ENCODE peak calls at places on chromosomes 7 and 10, in nine cellular contexts. One of them, this sample, is unnamed.

GRCh38 chr7:36214608-36215016 is 61.6 kb downstream of the EEPD1 start:
- DNase-seq in right cardiac atrium: no peak
- DNase-seq in dorsolateral prefrontal cortex: no peak
- DNase-seq in NCI-H1694 treated with DMSO at 0.1 percent for 48 hours: no peak
- DNase-seq in IMR-90: peak
- DNase-seq in activated CD8-positive, alpha-beta T cell treated with anti-CD3 and anti-CD28 coated beads, Interleukin-2, amount 10 ng/mL, durations not matched to agents 7 days and 5 days: no peak
- DNase-seq in effector memory CD8-positive, alpha-beta T cell: no peak
- DNase-seq in activated CD4-positive, alpha-beta T cell treated with anti-CD3 and anti-CD28 coated beads, Interleukin-2, amount 50 U/mL, for 24 hours: no peak
- DNase-seq in GM23338: no peak
- DNase-seq in this sample: no peak

GRCh38 chr10:92068900-92069299 is 145.3 kb downstream of the BTAF1 start:
- DNase-seq in right cardiac atrium: no peak
- DNase-seq in dorsolateral prefrontal cortex: no peak
- DNase-seq in NCI-H1694 treated with DMSO at 0.1 percent for 48 hours: no peak
- DNase-seq in IMR-90: peak
- DNase-seq in activated CD8-positive, alpha-beta T cell treated with anti-CD3 and anti-CD28 coated beads, Interleukin-2, amount 10 ng/mL, durations not matched to agents 7 days and 5 days: no peak
- DNase-seq in effector memory CD8-positive, alpha-beta T cell: no peak
- DNase-seq in activated CD4-positive, alpha-beta T cell treated with anti-CD3 and anti-CD28 coated beads, Interleukin-2, amount 50 U/mL, for 24 hours: no peak
- DNase-seq in GM23338: no peak
- DNase-seq in this sample: no peak

GRCh38 chr10:120996456-120997053 is 145.4 kb downstream of the WDR11 start:
- DNase-seq in right cardiac atrium: no peak
- DNase-seq in dorsolateral prefrontal cortex: no peak
- DNase-seq in NCI-H1694 treated with DMSO at 0.1 percent for 48 hours: no peak
- DNase-seq in IMR-90: no peak
- DNase-seq in activated CD8-positive, alpha-beta T cell treated with anti-CD3 and anti-CD28 coated beads, Interleukin-2, amount 10 ng/mL, durations not matched to agents 7 days and 5 days: peak
- DNase-seq in effector memory CD8-positive, alpha-beta T cell: no peak
- DNase-seq in activated CD4-positive, alpha-beta T cell treated with anti-CD3 and anti-CD28 coated beads, Interleukin-2, amount 50 U/mL, for 24 hours: no peak
- DNase-seq in GM23338: no peak
- DNase-seq in this sample: no peak

GRCh38 chr10:22737587-22737986 is 23.2 kb upstream of the PIP4K2A start:
- DNase-seq in right cardiac atrium: peak
- DNase-seq in dorsolateral prefrontal cortex: no peak
- DNase-seq in NCI-H1694 treated with DMSO at 0.1 percent for 48 hours: no peak
- DNase-seq in IMR-90: peak
- DNase-seq in activated CD8-positive, alpha-beta T cell treated with anti-CD3 and anti-CD28 coated beads, Interleukin-2, amount 10 ng/mL, durations not matched to agents 7 days and 5 days: no peak
- DNase-seq in effector memory CD8-positive, alpha-beta T cell: no peak
- DNase-seq in activated CD4-positive, alpha-beta T cell treated with anti-CD3 and anti-CD28 coated beads, Interleukin-2, amount 50 U/mL, for 24 hours: no peak
- DNase-seq in GM23338: no peak
- DNase-seq in this sample: no peak

GRCh38 chr7:37448057-37448636 is 517 bp downstream of the ELMO1 start:
- DNase-seq in right cardiac atrium: no peak
- DNase-seq in dorsolateral prefrontal cortex: no peak
- DNase-seq in NCI-H1694 treated with DMSO at 0.1 percent for 48 hours: no peak
- DNase-seq in IMR-90: no peak
- DNase-seq in activated CD8-positive, alpha-beta T cell treated with anti-CD3 and anti-CD28 coated beads, Interleukin-2, amount 10 ng/mL, durations not matched to agents 7 days and 5 days: no peak
- DNase-seq in effector memory CD8-positive, alpha-beta T cell: no peak
- DNase-seq in activated CD4-positive, alpha-beta T cell treated with anti-CD3 and anti-CD28 coated beads, Interleukin-2, amount 50 U/mL, for 24 hours: no peak
- DNase-seq in GM23338: peak
- DNase-seq in this sample: peak

GRCh38 chr10:5888352-5888751 is 1.3 kb downstream of the ANKRD16 start:
- DNase-seq in right cardiac atrium: no peak
- DNase-seq in dorsolateral prefrontal cortex: no peak
- DNase-seq in NCI-H1694 treated with DMSO at 0.1 percent for 48 hours: no peak
- DNase-seq in IMR-90: peak
- DNase-seq in activated CD8-positive, alpha-beta T cell treated with anti-CD3 and anti-CD28 coated beads, Interleukin-2, amount 10 ng/mL, durations not matched to agents 7 days and 5 days: no peak
- DNase-seq in effector memory CD8-positive, alpha-beta T cell: no peak
- DNase-seq in activated CD4-positive, alpha-beta T cell treated with anti-CD3 and anti-CD28 coated beads, Interleukin-2, amount 50 U/mL, for 24 hours: no peak
- DNase-seq in GM23338: no peak
- DNase-seq in this sample: no peak

GRCh38 chr7:105982388-105982787 is 19.3 kb downstream of the CDHR3 start:
- DNase-seq in right cardiac atrium: no peak
- DNase-seq in dorsolateral prefrontal cortex: no peak
- DNase-seq in NCI-H1694 treated with DMSO at 0.1 percent for 48 hours: no peak
- DNase-seq in IMR-90: no peak
- DNase-seq in activated CD8-positive, alpha-beta T cell treated with anti-CD3 and anti-CD28 coated beads, Interleukin-2, amount 10 ng/mL, durations not matched to agents 7 days and 5 days: no peak
- DNase-seq in effector memory CD8-positive, alpha-beta T cell: no peak
- DNase-seq in activated CD4-positive, alpha-beta T cell treated with anti-CD3 and anti-CD28 coated beads, Interleukin-2, amount 50 U/mL, for 24 hours: no peak
- DNase-seq in GM23338: peak
- DNase-seq in this sample: no peak

GRCh38 chr7:4001742-4002141 is 680.4 kb upstream of the FOXK1 start:
- DNase-seq in right cardiac atrium: no peak
- DNase-seq in dorsolateral prefrontal cortex: no peak
- DNase-seq in NCI-H1694 treated with DMSO at 0.1 percent for 48 hours: no peak
- DNase-seq in IMR-90: no peak
- DNase-seq in activated CD8-positive, alpha-beta T cell treated with anti-CD3 and anti-CD28 coated beads, Interleukin-2, amount 10 ng/mL, durations not matched to agents 7 days and 5 days: no peak
- DNase-seq in effector memory CD8-positive, alpha-beta T cell: no peak
- DNase-seq in activated CD4-positive, alpha-beta T cell treated with anti-CD3 and anti-CD28 coated beads, Interleukin-2, amount 50 U/mL, for 24 hours: no peak
- DNase-seq in GM23338: no peak
- DNase-seq in this sample: no peak

GRCh38 chr10:71342850-71343773 is 24.1 kb downstream of the SLC29A3 start:
- DNase-seq in right cardiac atrium: no peak
- DNase-seq in dorsolateral prefrontal cortex: no peak
- DNase-seq in NCI-H1694 treated with DMSO at 0.1 percent for 48 hours: no peak
- DNase-seq in IMR-90: peak
- DNase-seq in activated CD8-positive, alpha-beta T cell treated with anti-CD3 and anti-CD28 coated beads, Interleukin-2, amount 10 ng/mL, durations not matched to agents 7 days and 5 days: no peak
- DNase-seq in effector memory CD8-positive, alpha-beta T cell: no peak
- DNase-seq in activated CD4-positive, alpha-beta T cell treated with anti-CD3 and anti-CD28 coated beads, Interleukin-2, amount 50 U/mL, for 24 hours: no peak
- DNase-seq in GM23338: no peak
- DNase-seq in this sample: no peak

GRCh38 chr10:63064706-63065105 is 68.4 kb upstream of the NRBF2 start:
- DNase-seq in right cardiac atrium: no peak
- DNase-seq in dorsolateral prefrontal cortex: no peak
- DNase-seq in NCI-H1694 treated with DMSO at 0.1 percent for 48 hours: no peak
- DNase-seq in IMR-90: no peak
- DNase-seq in activated CD8-positive, alpha-beta T cell treated with anti-CD3 and anti-CD28 coated beads, Interleukin-2, amount 10 ng/mL, durations not matched to agents 7 days and 5 days: no peak
- DNase-seq in effector memory CD8-positive, alpha-beta T cell: no peak
- DNase-seq in activated CD4-positive, alpha-beta T cell treated with anti-CD3 and anti-CD28 coated beads, Interleukin-2, amount 50 U/mL, for 24 hours: no peak
- DNase-seq in GM23338: no peak
- DNase-seq in this sample: no peak

GRCh38 chr10:68992721-68993440 is 4.3 kb downstream of the KIFBP start:
- DNase-seq in right cardiac atrium: peak
- DNase-seq in dorsolateral prefrontal cortex: no peak
- DNase-seq in NCI-H1694 treated with DMSO at 0.1 percent for 48 hours: no peak
- DNase-seq in IMR-90: peak
- DNase-seq in activated CD8-positive, alpha-beta T cell treated with anti-CD3 and anti-CD28 coated beads, Interleukin-2, amount 10 ng/mL, durations not matched to agents 7 days and 5 days: no peak
- DNase-seq in effector memory CD8-positive, alpha-beta T cell: no peak
- DNase-seq in activated CD4-positive, alpha-beta T cell treated with anti-CD3 and anti-CD28 coated beads, Interleukin-2, amount 50 U/mL, for 24 hours: no peak
- DNase-seq in GM23338: no peak
- DNase-seq in this sample: no peak

GRCh38 chr7:155529845-155530244 is 16.5 kb downstream of the CNPY1 start:
- DNase-seq in right cardiac atrium: no peak
- DNase-seq in dorsolateral prefrontal cortex: no peak
- DNase-seq in NCI-H1694 treated with DMSO at 0.1 percent for 48 hours: no peak
- DNase-seq in IMR-90: no peak
- DNase-seq in activated CD8-positive, alpha-beta T cell treated with anti-CD3 and anti-CD28 coated beads, Interleukin-2, amount 10 ng/mL, durations not matched to agents 7 days and 5 days: no peak
- DNase-seq in effector memory CD8-positive, alpha-beta T cell: no peak
- DNase-seq in activated CD4-positive, alpha-beta T cell treated with anti-CD3 and anti-CD28 coated beads, Interleukin-2, amount 50 U/mL, for 24 hours: no peak
- DNase-seq in GM23338: no peak
- DNase-seq in this sample: no peak

GRCh38 chr7:90955641-90956207 is 308.5 kb upstream of the FZD1 start:
- DNase-seq in right cardiac atrium: no peak
- DNase-seq in dorsolateral prefrontal cortex: no peak
- DNase-seq in NCI-H1694 treated with DMSO at 0.1 percent for 48 hours: peak
- DNase-seq in IMR-90: no peak
- DNase-seq in activated CD8-positive, alpha-beta T cell treated with anti-CD3 and anti-CD28 coated beads, Interleukin-2, amount 10 ng/mL, durations not matched to agents 7 days and 5 days: no peak
- DNase-seq in effector memory CD8-positive, alpha-beta T cell: no peak
- DNase-seq in activated CD4-positive, alpha-beta T cell treated with anti-CD3 and anti-CD28 coated beads, Interleukin-2, amount 50 U/mL, for 24 hours: no peak
- DNase-seq in GM23338: peak
- DNase-seq in this sample: no peak

GRCh38 chr10:63268139-63268797 is 135.1 kb downstream of the NRBF2 start:
- DNase-seq in right cardiac atrium: no peak
- DNase-seq in dorsolateral prefrontal cortex: no peak
- DNase-seq in NCI-H1694 treated with DMSO at 0.1 percent for 48 hours: no peak
- DNase-seq in IMR-90: peak
- DNase-seq in activated CD8-positive, alpha-beta T cell treated with anti-CD3 and anti-CD28 coated beads, Interleukin-2, amount 10 ng/mL, durations not matched to agents 7 days and 5 days: no peak
- DNase-seq in effector memory CD8-positive, alpha-beta T cell: no peak
- DNase-seq in activated CD4-positive, alpha-beta T cell treated with anti-CD3 and anti-CD28 coated beads, Interleukin-2, amount 50 U/mL, for 24 hours: no peak
- DNase-seq in GM23338: peak
- DNase-seq in this sample: no peak

GRCh38 chr10:5975641-5976473 is 1.5 kb downstream of the IL15RA start:
- DNase-seq in right cardiac atrium: peak
- DNase-seq in dorsolateral prefrontal cortex: no peak
- DNase-seq in NCI-H1694 treated with DMSO at 0.1 percent for 48 hours: no peak
- DNase-seq in IMR-90: peak
- DNase-seq in activated CD8-positive, alpha-beta T cell treated with anti-CD3 and anti-CD28 coated beads, Interleukin-2, amount 10 ng/mL, durations not matched to agents 7 days and 5 days: peak
- DNase-seq in effector memory CD8-positive, alpha-beta T cell: peak
- DNase-seq in activated CD4-positive, alpha-beta T cell treated with anti-CD3 and anti-CD28 coated beads, Interleukin-2, amount 50 U/mL, for 24 hours: peak
- DNase-seq in GM23338: no peak
- DNase-seq in this sample: no peak

GRCh38 chr7:74006451-74007259 is 21.3 kb upstream of the ELN start:
- DNase-seq in right cardiac atrium: peak
- DNase-seq in dorsolateral prefrontal cortex: no peak
- DNase-seq in NCI-H1694 treated with DMSO at 0.1 percent for 48 hours: peak
- DNase-seq in IMR-90: no peak
- DNase-seq in activated CD8-positive, alpha-beta T cell treated with anti-CD3 and anti-CD28 coated beads, Interleukin-2, amount 10 ng/mL, durations not matched to agents 7 days and 5 days: no peak
- DNase-seq in effector memory CD8-positive, alpha-beta T cell: no peak
- DNase-seq in activated CD4-positive, alpha-beta T cell treated with anti-CD3 and anti-CD28 coated beads, Interleukin-2, amount 50 U/mL, for 24 hours: no peak
- DNase-seq in GM23338: no peak
- DNase-seq in this sample: no peak

GRCh38 chr10:103870503-103870902 is 15.1 kb upstream of the SH3PXD2A start:
- DNase-seq in right cardiac atrium: no peak
- DNase-seq in dorsolateral prefrontal cortex: no peak
- DNase-seq in NCI-H1694 treated with DMSO at 0.1 percent for 48 hours: no peak
- DNase-seq in IMR-90: peak
- DNase-seq in activated CD8-positive, alpha-beta T cell treated with anti-CD3 and anti-CD28 coated beads, Interleukin-2, amount 10 ng/mL, durations not matched to agents 7 days and 5 days: no peak
- DNase-seq in effector memory CD8-positive, alpha-beta T cell: no peak
- DNase-seq in activated CD4-positive, alpha-beta T cell treated with anti-CD3 and anti-CD28 coated beads, Interleukin-2, amount 50 U/mL, for 24 hours: no peak
- DNase-seq in GM23338: peak
- DNase-seq in this sample: no peak

GRCh38 chr10:110392860-110393732 is 88.4 kb upstream of the SMNDC1 start:
- DNase-seq in right cardiac atrium: peak
- DNase-seq in dorsolateral prefrontal cortex: no peak
- DNase-seq in NCI-H1694 treated with DMSO at 0.1 percent for 48 hours: no peak
- DNase-seq in IMR-90: peak
- DNase-seq in activated CD8-positive, alpha-beta T cell treated with anti-CD3 and anti-CD28 coated beads, Interleukin-2, amount 10 ng/mL, durations not matched to agents 7 days and 5 days: no peak
- DNase-seq in effector memory CD8-positive, alpha-beta T cell: no peak
- DNase-seq in activated CD4-positive, alpha-beta T cell treated with anti-CD3 and anti-CD28 coated beads, Interleukin-2, amount 50 U/mL, for 24 hours: no peak
- DNase-seq in GM23338: peak
- DNase-seq in this sample: no peak

GRCh38 chr7:128084896-128085608 is 53.8 kb upstream of the LRRC4 start:
- DNase-seq in right cardiac atrium: peak
- DNase-seq in dorsolateral prefrontal cortex: no peak
- DNase-seq in NCI-H1694 treated with DMSO at 0.1 percent for 48 hours: no peak
- DNase-seq in IMR-90: peak
- DNase-seq in activated CD8-positive, alpha-beta T cell treated with anti-CD3 and anti-CD28 coated beads, Interleukin-2, amount 10 ng/mL, durations not matched to agents 7 days and 5 days: no peak
- DNase-seq in effector memory CD8-positive, alpha-beta T cell: no peak
- DNase-seq in activated CD4-positive, alpha-beta T cell treated with anti-CD3 and anti-CD28 coated beads, Interleukin-2, amount 50 U/mL, for 24 hours: no peak
- DNase-seq in GM23338: no peak
- DNase-seq in this sample: no peak

GRCh38 chr7:133853706-133854276 is 273.3 kb upstream of the LRGUK start:
- DNase-seq in right cardiac atrium: no peak
- DNase-seq in dorsolateral prefrontal cortex: peak
- DNase-seq in NCI-H1694 treated with DMSO at 0.1 percent for 48 hours: peak
- DNase-seq in IMR-90: peak
- DNase-seq in activated CD8-positive, alpha-beta T cell treated with anti-CD3 and anti-CD28 coated beads, Interleukin-2, amount 10 ng/mL, durations not matched to agents 7 days and 5 days: peak
- DNase-seq in effector memory CD8-positive, alpha-beta T cell: peak
- DNase-seq in activated CD4-positive, alpha-beta T cell treated with anti-CD3 and anti-CD28 coated beads, Interleukin-2, amount 50 U/mL, for 24 hours: no peak
- DNase-seq in GM23338: peak
- DNase-seq in this sample: no peak

GRCh38 chr7:95059842-95060313 is 152.5 kb downstream of the PPP1R9A start:
- DNase-seq in right cardiac atrium: no peak
- DNase-seq in dorsolateral prefrontal cortex: no peak
- DNase-seq in NCI-H1694 treated with DMSO at 0.1 percent for 48 hours: no peak
- DNase-seq in IMR-90: no peak
- DNase-seq in activated CD8-positive, alpha-beta T cell treated with anti-CD3 and anti-CD28 coated beads, Interleukin-2, amount 10 ng/mL, durations not matched to agents 7 days and 5 days: no peak
- DNase-seq in effector memory CD8-positive, alpha-beta T cell: no peak
- DNase-seq in activated CD4-positive, alpha-beta T cell treated with anti-CD3 and anti-CD28 coated beads, Interleukin-2, amount 50 U/mL, for 24 hours: no peak
- DNase-seq in GM23338: no peak
- DNase-seq in this sample: no peak

GRCh38 chr10:123852411-123852951 is 39.1 kb downstream of the CPXM2 start:
- DNase-seq in right cardiac atrium: no peak
- DNase-seq in dorsolateral prefrontal cortex: no peak
- DNase-seq in NCI-H1694 treated with DMSO at 0.1 percent for 48 hours: no peak
- DNase-seq in IMR-90: no peak
- DNase-seq in activated CD8-positive, alpha-beta T cell treated with anti-CD3 and anti-CD28 coated beads, Interleukin-2, amount 10 ng/mL, durations not matched to agents 7 days and 5 days: no peak
- DNase-seq in effector memory CD8-positive, alpha-beta T cell: no peak
- DNase-seq in activated CD4-positive, alpha-beta T cell treated with anti-CD3 and anti-CD28 coated beads, Interleukin-2, amount 50 U/mL, for 24 hours: no peak
- DNase-seq in GM23338: no peak
- DNase-seq in this sample: no peak

GRCh38 chr7:18494821-18495408 is 634 bp upstream of the HDAC9 start:
- DNase-seq in right cardiac atrium: no peak
- DNase-seq in dorsolateral prefrontal cortex: peak
- DNase-seq in NCI-H1694 treated with DMSO at 0.1 percent for 48 hours: no peak
- DNase-seq in IMR-90: peak
- DNase-seq in activated CD8-positive, alpha-beta T cell treated with anti-CD3 and anti-CD28 coated beads, Interleukin-2, amount 10 ng/mL, durations not matched to agents 7 days and 5 days: no peak
- DNase-seq in effector memory CD8-positive, alpha-beta T cell: no peak
- DNase-seq in activated CD4-positive, alpha-beta T cell treated with anti-CD3 and anti-CD28 coated beads, Interleukin-2, amount 50 U/mL, for 24 hours: no peak
- DNase-seq in GM23338: peak
- DNase-seq in this sample: no peak

GRCh38 chr10:110631934-110632333 is 12.2 kb upstream of the RBM20 start:
- DNase-seq in right cardiac atrium: no peak
- DNase-seq in dorsolateral prefrontal cortex: no peak
- DNase-seq in NCI-H1694 treated with DMSO at 0.1 percent for 48 hours: no peak
- DNase-seq in IMR-90: no peak
- DNase-seq in activated CD8-positive, alpha-beta T cell treated with anti-CD3 and anti-CD28 coated beads, Interleukin-2, amount 10 ng/mL, durations not matched to agents 7 days and 5 days: no peak
- DNase-seq in effector memory CD8-positive, alpha-beta T cell: no peak
- DNase-seq in activated CD4-positive, alpha-beta T cell treated with anti-CD3 and anti-CD28 coated beads, Interleukin-2, amount 50 U/mL, for 24 hours: no peak
- DNase-seq in GM23338: no peak
- DNase-seq in this sample: no peak

GRCh38 chr7:124701955-124702354 is 63.6 kb downstream of the GPR37 start:
- DNase-seq in right cardiac atrium: no peak
- DNase-seq in dorsolateral prefrontal cortex: no peak
- DNase-seq in NCI-H1694 treated with DMSO at 0.1 percent for 48 hours: no peak
- DNase-seq in IMR-90: peak
- DNase-seq in activated CD8-positive, alpha-beta T cell treated with anti-CD3 and anti-CD28 coated beads, Interleukin-2, amount 10 ng/mL, durations not matched to agents 7 days and 5 days: no peak
- DNase-seq in effector memory CD8-positive, alpha-beta T cell: no peak
- DNase-seq in activated CD4-positive, alpha-beta T cell treated with anti-CD3 and anti-CD28 coated beads, Interleukin-2, amount 50 U/mL, for 24 hours: no peak
- DNase-seq in GM23338: no peak
- DNase-seq in this sample: no peak

GRCh38 chr7:107044347-107045194 is at the start of gene PRKAR2B:
- DNase-seq in right cardiac atrium: peak
- DNase-seq in dorsolateral prefrontal cortex: peak
- DNase-seq in NCI-H1694 treated with DMSO at 0.1 percent for 48 hours: peak
- DNase-seq in IMR-90: peak
- DNase-seq in activated CD8-positive, alpha-beta T cell treated with anti-CD3 and anti-CD28 coated beads, Interleukin-2, amount 10 ng/mL, durations not matched to agents 7 days and 5 days: peak
- DNase-seq in effector memory CD8-positive, alpha-beta T cell: peak
- DNase-seq in activated CD4-positive, alpha-beta T cell treated with anti-CD3 and anti-CD28 coated beads, Interleukin-2, amount 50 U/mL, for 24 hours: peak
- DNase-seq in GM23338: peak
- DNase-seq in this sample: peak

GRCh38 chr7:47826754-47827153 is 121.5 kb downstream of the PKD1L1 start:
- DNase-seq in right cardiac atrium: no peak
- DNase-seq in dorsolateral prefrontal cortex: no peak
- DNase-seq in NCI-H1694 treated with DMSO at 0.1 percent for 48 hours: no peak
- DNase-seq in IMR-90: peak
- DNase-seq in activated CD8-positive, alpha-beta T cell treated with anti-CD3 and anti-CD28 coated beads, Interleukin-2, amount 10 ng/mL, durations not matched to agents 7 days and 5 days: no peak
- DNase-seq in effector memory CD8-positive, alpha-beta T cell: no peak
- DNase-seq in activated CD4-positive, alpha-beta T cell treated with anti-CD3 and anti-CD28 coated beads, Interleukin-2, amount 50 U/mL, for 24 hours: no peak
- DNase-seq in GM23338: no peak
- DNase-seq in this sample: no peak

GRCh38 chr7:41058986-41059741 is 643.7 kb downstream of the INHBA start:
- DNase-seq in right cardiac atrium: no peak
- DNase-seq in dorsolateral prefrontal cortex: no peak
- DNase-seq in NCI-H1694 treated with DMSO at 0.1 percent for 48 hours: no peak
- DNase-seq in IMR-90: peak
- DNase-seq in activated CD8-positive, alpha-beta T cell treated with anti-CD3 and anti-CD28 coated beads, Interleukin-2, amount 10 ng/mL, durations not matched to agents 7 days and 5 days: no peak
- DNase-seq in effector memory CD8-positive, alpha-beta T cell: no peak
- DNase-seq in activated CD4-positive, alpha-beta T cell treated with anti-CD3 and anti-CD28 coated beads, Interleukin-2, amount 50 U/mL, for 24 hours: no peak
- DNase-seq in GM23338: peak
- DNase-seq in this sample: no peak

GRCh38 chr10:110420401-110421193 is 77.1 kb upstream of the DUSP5 start:
- DNase-seq in right cardiac atrium: peak
- DNase-seq in dorsolateral prefrontal cortex: peak
- DNase-seq in NCI-H1694 treated with DMSO at 0.1 percent for 48 hours: no peak
- DNase-seq in IMR-90: peak
- DNase-seq in activated CD8-positive, alpha-beta T cell treated with anti-CD3 and anti-CD28 coated beads, Interleukin-2, amount 10 ng/mL, durations not matched to agents 7 days and 5 days: no peak
- DNase-seq in effector memory CD8-positive, alpha-beta T cell: no peak
- DNase-seq in activated CD4-positive, alpha-beta T cell treated with anti-CD3 and anti-CD28 coated beads, Interleukin-2, amount 50 U/mL, for 24 hours: no peak
- DNase-seq in GM23338: no peak
- DNase-seq in this sample: no peak

GRCh38 chr10:49175587-49176309 is 12.4 kb downstream of the TMEM273 start:
- DNase-seq in right cardiac atrium: no peak
- DNase-seq in dorsolateral prefrontal cortex: no peak
- DNase-seq in NCI-H1694 treated with DMSO at 0.1 percent for 48 hours: no peak
- DNase-seq in IMR-90: no peak
- DNase-seq in activated CD8-positive, alpha-beta T cell treated with anti-CD3 and anti-CD28 coated beads, Interleukin-2, amount 10 ng/mL, durations not matched to agents 7 days and 5 days: peak
- DNase-seq in effector memory CD8-positive, alpha-beta T cell: no peak
- DNase-seq in activated CD4-positive, alpha-beta T cell treated with anti-CD3 and anti-CD28 coated beads, Interleukin-2, amount 50 U/mL, for 24 hours: no peak
- DNase-seq in GM23338: no peak
- DNase-seq in this sample: no peak

GRCh38 chr7:47394216-47394615 is 187.7 kb downstream of the TNS3 start:
- DNase-seq in right cardiac atrium: no peak
- DNase-seq in dorsolateral prefrontal cortex: no peak
- DNase-seq in NCI-H1694 treated with DMSO at 0.1 percent for 48 hours: no peak
- DNase-seq in IMR-90: no peak
- DNase-seq in activated CD8-positive, alpha-beta T cell treated with anti-CD3 and anti-CD28 coated beads, Interleukin-2, amount 10 ng/mL, durations not matched to agents 7 days and 5 days: no peak
- DNase-seq in effector memory CD8-positive, alpha-beta T cell: no peak
- DNase-seq in activated CD4-positive, alpha-beta T cell treated with anti-CD3 and anti-CD28 coated beads, Interleukin-2, amount 50 U/mL, for 24 hours: no peak
- DNase-seq in GM23338: no peak
- DNase-seq in this sample: no peak

This sample was measured in mesothelial cell of epicardium.